ENCODE peak calls at places on chromosomes 6 and 20, in eight cellular contexts. F is H54, Y is stomach, L is A549, S is HCT116, I is prostate gland, B is tibial nerve, H is adrenal gland. X is an unnamed sample.

GRCh38 chr6:167472876-167473275 is 148.0 kb downstream of the TTLL2 start:
- DNase-seq in B (no peak), I (no peak), L (no peak), S (no peak), H (no peak), Y (no peak), F (no peak), X (no peak)

GRCh38 chr6:455006-455585 is 63.5 kb downstream of the IRF4 start:
- DNase-seq in I (no peak), S (no peak), H (no peak), B (no peak), F (no peak), L (no peak), Y (no peak), X (no peak)

GRCh38 chr20:35595456-35595855 is 20.2 kb upstream of the SPAG4 start:
- DNase-seq in Y (no peak), L (no peak), I (no peak), S (no peak), F (no peak), B (no peak), H (no peak), X (no peak)

GRCh38 chr6:92906385-92906784 is 513.0 kb downstream of the EPHA7 start:
- DNase-seq in S (no peak), B (no peak), Y (no peak), F (no peak), L (no peak), I (no peak), H (no peak), X (no peak)

GRCh38 chr6:52284131-52284459 is 447 bp downstream of the MCM3 start:
- DNase-seq in H (peak; percentile 55), S (no peak), B (peak; percentile 33), Y (no peak), F (peak; percentile 27), I (peak; percentile 21), L (no peak), X (peak; percentile 74)

GRCh38 chr20:36085686-36086267 is 68.8 kb upstream of the EPB41L1 start:
- DNase-seq in I (no peak), L (peak; percentile 98), B (no peak), Y (peak; percentile 70), H (no peak), F (no peak), S (peak; percentile 84), X (no peak)

GRCh38 chr6:153092082-153093013 is 38.7 kb downstream of the RGS17 start:
- DNase-seq in I (no peak), B (no peak), L (peak; percentile 28), Y (no peak), S (peak; percentile 48), H (no peak), F (no peak), X (no peak)

GRCh38 chr20:44704551-44704971 is 10.6 kb upstream of the CCN5 start:
- DNase-seq in I (no peak), L (no peak), Y (no peak), B (no peak), S (no peak), F (no peak), H (peak; percentile 62), X (no peak)

GRCh38 chr20:45066372-45066771 is 34.6 kb downstream of the KCNS1 start:
- DNase-seq in Y (no peak), H (no peak), S (no peak), L (no peak), F (no peak), I (no peak), B (no peak), X (no peak)

GRCh38 chr6:161365633-161366032 is 91.8 kb upstream of the AGPAT4 start:
- DNase-seq in B (no peak), Y (no peak), S (no peak), I (no peak), H (no peak), L (no peak), F (no peak), X (no peak)

GRCh38 chr6:36949636-36950035 is 4.9 kb upstream of the PI16 start:
- DNase-seq in Y (no peak), F (no peak), L (no peak), H (no peak), S (no peak), I (no peak), B (no peak), X (no peak)

GRCh38 chr6:87364602-87365252 is 20.1 kb downstream of the C6orf163 start:
- DNase-seq in Y (no peak), I (no peak), F (no peak), L (no peak), B (no peak), S (no peak), H (no peak), X (peak; percentile 89)

GRCh38 chr6:44388876-44389275 is 1.4 kb downstream of the CDC5L start:
- DNase-seq in S (no peak), Y (no peak), H (no peak), F (no peak), B (no peak), L (no peak), I (no peak), X (no peak)

GRCh38 chr6:66489269-66489987 is 782.4 kb upstream of the EYS start:
- DNase-seq in S (no peak), F (no peak), B (no peak), L (no peak), H (no peak), I (no peak), Y (no peak), X (no peak)

GRCh38 chr6:134634952-134635351 is 314.9 kb downstream of the ALDH8A1 start:
- DNase-seq in Y (no peak), H (no peak), L (no peak), S (no peak), I (no peak), F (no peak), B (no peak), X (no peak)

GRCh38 chr6:154403803-154404202 is 47.2 kb upstream of the IPCEF1 start:
- DNase-seq in F (peak; percentile 30), H (no peak), Y (peak; percentile 31), S (no peak), B (no peak), L (no peak), I (peak; percentile 9), X (peak; percentile 44)

GRCh38 chr20:41095110-41095969 is 42.0 kb upstream of the PLCG1 start:
- DNase-seq in S (peak; percentile 18), B (peak; percentile 57), I (peak; percentile 47), F (peak; percentile 18), H (peak; percentile 71), Y (peak; percentile 62), L (peak; percentile 64), X (peak; percentile 87)

GRCh38 chr6:37049990-37050853 is 44.8 kb downstream of the FGD2 start:
- DNase-seq in S (no peak), B (no peak), Y (peak; percentile 58), I (no peak), F (no peak), H (peak; percentile 67), L (no peak), X (peak; percentile 89)

GRCh38 chr6:50847890-50848594 is 29.4 kb downstream of the TFAP2B start:
- DNase-seq in S (no peak), F (no peak), Y (no peak), H (no peak), I (no peak), B (no peak), L (no peak), X (no peak)

GRCh38 chr6:112253505-112253841 is 894 bp downstream of the LAMA4 start:
- DNase-seq in L (no peak), H (no peak), B (no peak), F (peak; percentile 5), Y (no peak), S (no peak), I (no peak), X (no peak)

GRCh38 chr6:112252571-112253504 is 1.5 kb downstream of the LAMA4 start:
- DNase-seq in B (no peak), H (no peak), I (no peak), L (no peak), Y (no peak), S (no peak), F (no peak), X (no peak)

GRCh38 chr6:112251170-112251945 is 3.0 kb downstream of the LAMA4 start:
- DNase-seq in H (no peak), S (no peak), I (no peak), F (no peak), L (no peak), Y (no peak), B (peak; percentile 79), X (no peak)

GRCh38 chr6:112254921-112255320 is 554 bp upstream of the LAMA4 start:
- DNase-seq in H (no peak), F (no peak), S (no peak), L (no peak), B (no peak), Y (no peak), I (no peak), X (no peak)

GRCh38 chr6:112253842-112254816 is at the start of gene LAMA4:
- DNase-seq in L (peak; percentile 5), B (peak; percentile 47), Y (peak; percentile 45), H (peak; percentile 25), S (no peak), I (no peak), F (peak; percentile 17), X (no peak)
- TF ChIP-seq POLR2A in L (no peak), B (peak; percentile 34), Y (no peak), H (peak; percentile 34), S (no peak), I (peak; percentile 45), F (peak; percentile 14), X (no peak)

DNA sequence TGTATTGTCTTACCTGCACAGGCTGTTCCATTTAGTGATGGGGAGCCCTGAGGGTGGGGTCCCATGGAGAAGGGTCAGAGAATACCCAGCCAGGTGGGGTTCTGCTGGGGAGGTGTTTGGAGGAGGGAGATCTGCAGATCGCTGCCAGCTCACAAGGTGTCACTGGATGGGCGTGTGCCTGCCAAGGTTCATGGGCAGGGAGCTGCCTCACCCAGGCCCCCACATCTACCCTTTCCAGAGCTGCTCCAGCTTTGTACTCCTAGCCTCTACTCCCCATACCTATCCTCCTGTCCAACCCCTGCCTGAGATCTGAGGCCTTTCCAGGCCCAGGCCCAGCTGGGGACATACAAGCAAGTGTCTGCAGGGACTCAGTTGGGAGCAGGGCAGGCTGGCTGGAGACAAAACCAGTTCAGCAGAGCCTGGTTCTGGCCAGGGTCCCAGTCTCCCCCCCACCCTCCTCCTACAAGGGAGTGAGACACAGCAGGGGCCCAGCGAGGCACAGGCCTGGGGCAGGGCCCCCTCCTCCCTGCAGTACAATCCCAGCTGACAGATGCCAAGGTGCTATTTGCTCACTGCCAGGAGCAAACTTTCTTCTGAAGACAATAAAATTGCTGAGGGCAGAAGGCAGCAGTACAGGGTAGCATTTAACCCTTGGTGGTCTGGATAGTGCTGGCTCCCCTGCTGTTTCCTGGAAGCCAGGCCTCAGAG is 19.7 kb downstream of the SPDEF start:
- DNase-seq in Y (peak; percentile 90), B (no peak), S (no peak), I (peak; percentile 92), H (no peak), L (no peak), F (no peak), X (no peak)
- TF ChIP-seq POLR2A in Y (no peak), B (no peak), S (no peak), I (no peak), H (no peak), L (no peak), F (no peak), X (no peak)

GRCh38 chr6:30614843-30615218 is 2.2 kb downstream of the PPP1R10 start:
- DNase-seq in Y (peak; percentile 83), B (peak; percentile 90), S (peak; percentile 93), L (peak; percentile 95), H (peak; percentile 91), F (peak; percentile 40), I (peak; percentile 93), X (peak; percentile 99)
- TF ChIP-seq POLR2A in Y (peak; percentile 85), B (peak; percentile 96), S (peak; percentile 16), L (peak; percentile 35), H (peak; percentile 88), F (no peak), I (peak; percentile 98), X (peak; percentile 69)

GRCh38 chr20:20557406-20557805 is 155.0 kb downstream of the RALGAPA2 start:
- DNase-seq in I (no peak), S (no peak), B (no peak), H (no peak), L (no peak), Y (no peak), F (no peak), X (no peak)
- TF ChIP-seq POLR2A in I (no peak), S (no peak), B (no peak), H (no peak), L (no peak), Y (no peak), F (no peak), X (no peak)